ENCODE peak calls at places on chromosomes 13 and 19, in five cellular contexts. I, N, C, U and G are unnamed samples. For H3K4me1, the result is how much of the 10 kb centered on the place peaks cover.

GRCh38 chr13:82747948-82748347 is 1134.3 kb downstream of the SLITRK1 start:
- DNase-seq in I (peak), U (no peak), N (no peak), C (no peak), G (no peak)

GRCh38 chr13:38883783-38884182 is 106.8 kb downstream of the STOML3 start:
- DNase-seq in C (no peak), N (no peak), I (peak), U (no peak), G (no peak)

GRCh38 chr13:77729502-77730221 is 32.2 kb downstream of the SLAIN1 start:
- DNase-seq in C (no peak), N (no peak), I (no peak), U (no peak), G (no peak)

GRCh38 chr13:100464006-100464405 is 124.6 kb downstream of the GGACT start:
- DNase-seq in N (no peak), I (peak), U (no peak), C (no peak), G (no peak)

GRCh38 chr13:45826741-45827140 is 24.8 kb downstream of the SIAH3 start:
- DNase-seq in N (no peak), C (no peak), U (no peak), I (no peak), G (no peak)

GRCh38 chr19:38437917-38438316 is 4.4 kb downstream of the RYR1 start:
- DNase-seq in U (no peak), N (no peak), C (no peak), I (no peak), G (no peak)

GRCh38 chr19:1967087-1967608 is 26.2 kb downstream of the CSNK1G2 start:
- DNase-seq in C (no peak), U (no peak), N (no peak), I (no peak), G (no peak)

GRCh38 chr13:75480691-75481175 is 1.2 kb downstream of the TBC1D4 start:
- DNase-seq in C (peak), I (peak), N (peak), U (peak), G (peak)

GRCh38 chr19:1789282-1790020 is 22.6 kb downstream of the ATP8B3 start:
- DNase-seq in U (no peak), N (no peak), I (no peak), C (peak), G (no peak)

GRCh38 chr13:113187263-113187669 is 21.2 kb downstream of the PCID2 start:
- DNase-seq in N (peak), C (peak), I (peak), U (no peak), G (peak)

GRCh38 chr13:50724438-50724837 is 119.1 kb downstream of the DLEU7 start:
- DNase-seq in I (no peak), C (no peak), U (no peak), N (no peak), G (no peak)

GRCh38 chr19:30449673-30450072 is 77.5 kb downstream of the ZNF536 start:
- DNase-seq in N (no peak), C (no peak), U (peak), I (peak), G (no peak)

GRCh38 chr19:2661615-2662014 is 40.9 kb downstream of the GNG7 start:
- DNase-seq in N (no peak), U (no peak), C (peak), I (no peak), G (no peak)

GRCh38 chr13:42864952-42865634 is 83.7 kb downstream of the FAM216B start:
- DNase-seq in N (no peak), U (no peak), I (no peak), C (no peak), G (no peak)

GRCh38 chr13:34675626-34676025 is 266.4 kb upstream of the NBEA start:
- DNase-seq in C (no peak), I (peak), U (no peak), N (no peak), G (no peak)

GRCh38 chr13:97108535-97108910 is 113.6 kb upstream of the MBNL2 start:
- DNase-seq in N (no peak), C (no peak), U (no peak), I (peak), G (no peak)

GRCh38 chr13:67075239-67075638 is 154.9 kb downstream of the PCDH9 start:
- DNase-seq in U (no peak), I (no peak), C (peak), N (no peak), G (no peak)

GRCh38 chr19:40144947-40145748 is 46.1 kb upstream of the MAP3K10 start:
- DNase-seq in N (no peak), C (peak), I (no peak), U (no peak), G (no peak)

GRCh38 chr13:97879646-97880297 is 73.7 kb upstream of the IPO5 start:
- DNase-seq in U (no peak), C (peak), N (no peak), I (peak), G (no peak)

GRCh38 chr13:25687622-25688225 is 315.9 kb downstream of the ATP8A2 start:
- DNase-seq in U (no peak), C (no peak), I (peak), N (peak), G (no peak)

GRCh38 chr19:39169143-39169810 is 27.5 kb upstream of the NCCRP1 start:
- DNase-seq in N (no peak), I (no peak), U (no peak), C (no peak), G (no peak)

GRCh38 chr13:98269386-98269785 is 92.3 kb upstream of the RNF113B start:
- DNase-seq in N (no peak), C (no peak), I (no peak), U (no peak), G (no peak)

GRCh38 chr19:17540174-17540573 is 15.3 kb upstream of the COLGALT1 start:
- DNase-seq in C (no peak), N (no peak), U (no peak), I (no peak), G (no peak)

GRCh38 chr19:35249146-35249847 is 495 bp downstream of the LSR start:
- DNase-seq in C (no peak), I (no peak), U (peak), N (peak), G (no peak)

GRCh38 chr13:111534646-111535461 is 214.4 kb downstream of the TEX29 start:
- DNase-seq in U (no peak), N (no peak), I (no peak), C (no peak), G (no peak)

GRCh38 chr19:46413262-46414031 is at the start of gene CCDC8:
- DNase-seq in C (no peak), I (peak), N (peak), U (peak), G (peak)

GRCh38 chr13:31807090-31807541 is 67.8 kb downstream of the RXFP2 start:
- DNase-seq in C (no peak), N (no peak), U (no peak), I (peak), G (no peak)

GRCh38 chr13:29936051-29936813 is 85.8 kb upstream of the UBL3 start:
- DNase-seq in I (no peak), U (no peak), C (no peak), N (no peak), G (no peak)

GRCh38 chr19:55460670-55461258 is 678 bp downstream of the ISOC2 start:
- DNase-seq in N (peak), I (peak), U (peak), C (peak), G (peak)
- H3K4me1 ChIP-seq in N (under half), I (under half), U (under half), C (under half), G (under half)

GRCh38 chr19:5498817-5499535 is 43.8 kb downstream of the ZNRF4 start:
- DNase-seq in U (no peak), I (no peak), C (no peak), N (no peak), G (no peak)
- TF ChIP-seq CTCF in U (no peak), I (no peak), C (no peak), N (no peak), G (no peak)

GRCh38 chr13:35763060-35763804 is 286.7 kb upstream of the MAB21L1 start:
- DNase-seq in I (no peak), U (no peak), C (no peak), N (no peak), G (no peak)

GRCh38 chr13:35763805-35764170 is 287.3 kb upstream of the MAB21L1 start:
- DNase-seq in I (no peak), C (no peak), N (no peak), U (no peak), G (no peak)

GRCh38 chr13:35764359-35765015 is 288.0 kb upstream of the MAB21L1 start:
- DNase-seq in U (no peak), C (no peak), I (peak), N (no peak), G (no peak)

GRCh38 chr13:35760678-35761308 is 284.3 kb upstream of the MAB21L1 start:
- DNase-seq in N (no peak), U (no peak), I (no peak), C (no peak), G (no peak)

GRCh38 chr13:35761440-35762252 is 285.2 kb upstream of the MAB21L1 start:
- DNase-seq in C (no peak), N (no peak), I (no peak), U (no peak), G (no peak)
- H3K4me1 ChIP-seq in C (under half), N (under half), I (under half), U (under half), G (under half)

DNA sequence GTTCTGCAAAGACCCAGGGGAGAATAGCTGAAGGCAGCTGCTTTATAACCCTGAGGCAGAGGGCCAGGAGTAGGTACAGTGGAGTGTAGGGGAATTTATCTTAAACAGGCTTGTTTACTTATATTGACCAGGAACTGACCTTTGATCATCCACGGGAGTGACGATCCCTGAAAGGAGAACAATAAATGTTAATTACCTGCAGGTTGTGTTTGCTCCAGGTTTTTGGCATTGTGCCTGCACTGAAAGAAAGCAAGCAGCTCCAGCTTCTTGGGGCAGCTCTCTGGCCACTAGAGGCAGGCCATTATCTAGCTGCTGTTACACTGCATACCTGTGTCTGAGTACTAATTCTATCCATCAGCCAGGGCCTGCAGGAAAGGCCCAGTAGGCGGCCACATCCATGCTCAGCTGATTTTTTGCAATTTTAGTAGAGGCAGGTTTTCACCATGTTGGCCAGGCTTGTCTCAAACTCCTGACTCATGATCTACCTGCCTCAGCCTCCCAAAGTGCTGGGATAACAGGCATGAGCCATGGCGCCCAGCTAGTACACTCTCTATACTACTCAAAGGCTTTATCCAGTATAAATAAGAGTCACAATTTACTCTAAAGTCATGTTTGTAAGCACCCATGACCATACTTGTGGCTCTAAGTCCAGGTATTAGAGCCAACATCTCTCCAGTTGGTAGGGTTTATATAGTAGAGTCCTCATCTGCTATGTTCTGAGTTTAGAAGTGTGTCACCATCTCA is 8.5 kb upstream of the ZNF91 start:
- DNase-seq in N (peak), C (no peak), U (no peak), I (no peak), G (no peak)
- TF ChIP-seq CTCF in N (peak), C (no peak), U (no peak), I (no peak), G (no peak)